ENCODE peak calls at places on chromosomes 3 and 15, in eight cellular contexts. One of them, this sample, is unnamed.
A peak's percentile ranks its signal among the peaks of the same experiment; 100 is the strongest.

GRCh38 chr3:41808152-41808551 is 153.8 kb downstream of the ULK4 start:
- DNase-seq in transverse colon: no peak
- DNase-seq in fibroblast of pulmonary artery: peak; percentile 57
- DNase-seq in endodermal cell: no peak
- DNase-seq in small intestine: no peak
- DNase-seq in activated T-helper 9 cell treated with anti-CD3 and anti-CD28 coated beads, Interleukin-2, amount 50 U/mL, for 16 hours: no peak
- DNase-seq in NCI-H1417: no peak
- DNase-seq in H54: peak; percentile 4
- DNase-seq in this sample: peak; percentile 74

GRCh38 chr15:66800584-66801235 is 98.7 kb downstream of the SMAD6 start:
- DNase-seq in fibroblast of pulmonary artery: no peak
- DNase-seq in transverse colon: no peak
- DNase-seq in small intestine: no peak
- DNase-seq in endodermal cell: peak; percentile 53
- DNase-seq in activated T-helper 9 cell treated with anti-CD3 and anti-CD28 coated beads, Interleukin-2, amount 50 U/mL, for 16 hours: no peak
- DNase-seq in NCI-H1417: no peak
- DNase-seq in H54: no peak
- DNase-seq in this sample: peak; percentile 48

GRCh38 chr15:55403531-55403930 is 4.6 kb downstream of the CCPG1 start:
- DNase-seq in activated T-helper 9 cell treated with anti-CD3 and anti-CD28 coated beads, Interleukin-2, amount 50 U/mL, for 16 hours: no peak
- DNase-seq in NCI-H1417: no peak
- DNase-seq in transverse colon: no peak
- DNase-seq in H54: no peak
- DNase-seq in endodermal cell: no peak
- DNase-seq in fibroblast of pulmonary artery: peak; percentile 62
- DNase-seq in small intestine: peak; percentile 26
- DNase-seq in this sample: peak; percentile 14

GRCh38 chr3:16052964-16053363 is 121.5 kb upstream of the GALNT15 start:
- DNase-seq in H54: no peak
- DNase-seq in transverse colon: no peak
- DNase-seq in endodermal cell: no peak
- DNase-seq in small intestine: no peak
- DNase-seq in NCI-H1417: no peak
- DNase-seq in fibroblast of pulmonary artery: no peak
- DNase-seq in activated T-helper 9 cell treated with anti-CD3 and anti-CD28 coated beads, Interleukin-2, amount 50 U/mL, for 16 hours: no peak
- DNase-seq in this sample: no peak

GRCh38 chr3:117524890-117525289 is 815.3 kb downstream of the TUSC7 start:
- DNase-seq in transverse colon: no peak
- DNase-seq in H54: no peak
- DNase-seq in endodermal cell: no peak
- DNase-seq in fibroblast of pulmonary artery: peak; percentile 40
- DNase-seq in small intestine: no peak
- DNase-seq in NCI-H1417: no peak
- DNase-seq in activated T-helper 9 cell treated with anti-CD3 and anti-CD28 coated beads, Interleukin-2, amount 50 U/mL, for 16 hours: no peak
- DNase-seq in this sample: peak; percentile 90

GRCh38 chr3:79597719-79598118 is 170.1 kb downstream of the ROBO1 start:
- DNase-seq in H54: no peak
- DNase-seq in transverse colon: no peak
- DNase-seq in small intestine: no peak
- DNase-seq in NCI-H1417: no peak
- DNase-seq in activated T-helper 9 cell treated with anti-CD3 and anti-CD28 coated beads, Interleukin-2, amount 50 U/mL, for 16 hours: no peak
- DNase-seq in endodermal cell: no peak
- DNase-seq in fibroblast of pulmonary artery: no peak
- DNase-seq in this sample: no peak

GRCh38 chr15:47184003-47184404 is 533.3 kb upstream of the SEMA6D start:
- DNase-seq in endodermal cell: no peak
- DNase-seq in activated T-helper 9 cell treated with anti-CD3 and anti-CD28 coated beads, Interleukin-2, amount 50 U/mL, for 16 hours: no peak
- DNase-seq in transverse colon: peak; percentile 11
- DNase-seq in NCI-H1417: peak; percentile 88
- DNase-seq in H54: no peak
- DNase-seq in small intestine: no peak
- DNase-seq in fibroblast of pulmonary artery: no peak
- DNase-seq in this sample: no peak

GRCh38 chr3:64548200-64548889 is 139.5 kb downstream of the ADAMTS9 start:
- DNase-seq in endodermal cell: no peak
- DNase-seq in small intestine: no peak
- DNase-seq in fibroblast of pulmonary artery: peak; percentile 52
- DNase-seq in transverse colon: peak; percentile 64
- DNase-seq in H54: no peak
- DNase-seq in NCI-H1417: no peak
- DNase-seq in activated T-helper 9 cell treated with anti-CD3 and anti-CD28 coated beads, Interleukin-2, amount 50 U/mL, for 16 hours: no peak
- DNase-seq in this sample: peak; percentile 80

GRCh38 chr3:142366434-142366833 is 81.4 kb downstream of the XRN1 start:
- DNase-seq in fibroblast of pulmonary artery: peak; percentile 16
- DNase-seq in small intestine: peak; percentile 15
- DNase-seq in endodermal cell: no peak
- DNase-seq in NCI-H1417: no peak
- DNase-seq in activated T-helper 9 cell treated with anti-CD3 and anti-CD28 coated beads, Interleukin-2, amount 50 U/mL, for 16 hours: no peak
- DNase-seq in H54: no peak
- DNase-seq in transverse colon: no peak
- DNase-seq in this sample: no peak

GRCh38 chr3:127408684-127409420 is 121.0 kb upstream of the PRR20G start:
- DNase-seq in transverse colon: no peak
- DNase-seq in small intestine: no peak
- DNase-seq in fibroblast of pulmonary artery: no peak
- DNase-seq in NCI-H1417: peak; percentile 73
- DNase-seq in endodermal cell: peak; percentile 64
- DNase-seq in H54: no peak
- DNase-seq in activated T-helper 9 cell treated with anti-CD3 and anti-CD28 coated beads, Interleukin-2, amount 50 U/mL, for 16 hours: no peak
- DNase-seq in this sample: no peak

GRCh38 chr3:10015476-10015904 is 10.7 kb upstream of the FANCD2 start:
- DNase-seq in endodermal cell: no peak
- DNase-seq in transverse colon: peak; percentile 81
- DNase-seq in NCI-H1417: no peak
- DNase-seq in fibroblast of pulmonary artery: peak; percentile 99
- DNase-seq in H54: no peak
- DNase-seq in small intestine: peak; percentile 11
- DNase-seq in activated T-helper 9 cell treated with anti-CD3 and anti-CD28 coated beads, Interleukin-2, amount 50 U/mL, for 16 hours: no peak
- DNase-seq in this sample: peak; percentile 96

GRCh38 chr15:97867870-97868269 is 92.6 kb upstream of the ARRDC4 start:
- DNase-seq in endodermal cell: no peak
- DNase-seq in activated T-helper 9 cell treated with anti-CD3 and anti-CD28 coated beads, Interleukin-2, amount 50 U/mL, for 16 hours: no peak
- DNase-seq in H54: no peak
- DNase-seq in NCI-H1417: peak; percentile 36
- DNase-seq in transverse colon: no peak
- DNase-seq in fibroblast of pulmonary artery: no peak
- DNase-seq in small intestine: peak; percentile 24
- DNase-seq in this sample: no peak

GRCh38 chr3:143416229-143416628 is 296.7 kb downstream of the CHST2 start:
- DNase-seq in NCI-H1417: no peak
- DNase-seq in endodermal cell: no peak
- DNase-seq in fibroblast of pulmonary artery: no peak
- DNase-seq in activated T-helper 9 cell treated with anti-CD3 and anti-CD28 coated beads, Interleukin-2, amount 50 U/mL, for 16 hours: no peak
- DNase-seq in small intestine: no peak
- DNase-seq in transverse colon: no peak
- DNase-seq in H54: no peak
- DNase-seq in this sample: no peak

GRCh38 chr3:128050597-128050996 is 1.6 kb upstream of the SEC61A1 start:
- DNase-seq in H54: no peak
- DNase-seq in activated T-helper 9 cell treated with anti-CD3 and anti-CD28 coated beads, Interleukin-2, amount 50 U/mL, for 16 hours: no peak
- DNase-seq in fibroblast of pulmonary artery: peak; percentile 58
- DNase-seq in endodermal cell: no peak
- DNase-seq in small intestine: no peak
- DNase-seq in transverse colon: peak; percentile 48
- DNase-seq in NCI-H1417: no peak
- DNase-seq in this sample: no peak

GRCh38 chr3:144341461-144341860 is 369.8 kb downstream of the DIPK2A start:
- DNase-seq in fibroblast of pulmonary artery: no peak
- DNase-seq in NCI-H1417: no peak
- DNase-seq in endodermal cell: no peak
- DNase-seq in H54: no peak
- DNase-seq in small intestine: no peak
- DNase-seq in transverse colon: no peak
- DNase-seq in activated T-helper 9 cell treated with anti-CD3 and anti-CD28 coated beads, Interleukin-2, amount 50 U/mL, for 16 hours: no peak
- DNase-seq in this sample: no peak

GRCh38 chr3:157129782-157130137 is 30.2 kb downstream of the CCNL1 start:
- DNase-seq in fibroblast of pulmonary artery: no peak
- DNase-seq in endodermal cell: peak; percentile 72
- DNase-seq in activated T-helper 9 cell treated with anti-CD3 and anti-CD28 coated beads, Interleukin-2, amount 50 U/mL, for 16 hours: no peak
- DNase-seq in transverse colon: peak; percentile 63
- DNase-seq in H54: no peak
- DNase-seq in NCI-H1417: peak; percentile 97
- DNase-seq in small intestine: no peak
- DNase-seq in this sample: peak; percentile 83

This sample was measured in astrocyte of the hippocampus.